ENCODE peak calls at places on chromosomes 11 and 22, in eight cellular contexts. A, W, H, P, M, U, Y and G are unnamed samples.

GRCh38 chr11:59669611-59670009 is 773 bp upstream of the PATL1 start:
- DNase-seq in Y (peak), W (peak), U (peak), M (peak), H (no peak), A (no peak), P (peak), G (no peak)

GRCh38 chr22:30196141-30196866 is 50.3 kb downstream of the LIF start:
- DNase-seq in A (peak), Y (peak), M (peak), W (peak), U (peak), H (peak), P (peak), G (peak)

GRCh38 chr11:116792869-116793475 is 1.3 kb upstream of the APOA5 start:
- DNase-seq in U (no peak), A (no peak), W (peak), Y (no peak), P (no peak), M (no peak), H (no peak), G (no peak)

GRCh38 chr22:37526376-37526775 is 7.2 kb upstream of the CARD10 start:
- DNase-seq in U (no peak), M (no peak), W (no peak), Y (no peak), P (no peak), A (no peak), H (no peak), G (no peak)

GRCh38 chr11:9362393-9362863 is 22.0 kb upstream of the IPO7 start:
- DNase-seq in Y (no peak), M (no peak), H (no peak), P (peak), A (no peak), W (no peak), U (no peak), G (peak)

GRCh38 chr11:117862019-117862725 is 14.3 kb downstream of the FXYD6 start:
- DNase-seq in U (no peak), M (peak), P (peak), Y (no peak), A (no peak), H (no peak), W (no peak), G (no peak)

GRCh38 chr11:48064306-48064705 is 83.9 kb downstream of the PTPRJ start:
- DNase-seq in A (no peak), U (no peak), H (no peak), M (no peak), Y (no peak), W (peak), P (no peak), G (no peak)

GRCh38 chr11:1152316-1153104 is 5.2 kb upstream of the MUC5AC start:
- DNase-seq in P (peak), H (peak), A (no peak), Y (peak), M (no peak), U (no peak), W (peak), G (no peak)

GRCh38 chr11:119897046-119897440 is 168.0 kb upstream of the NECTIN1 start:
- DNase-seq in M (no peak), A (no peak), H (no peak), P (no peak), W (no peak), U (no peak), Y (no peak), G (no peak)

GRCh38 chr11:132042296-132042695 is 671.9 kb downstream of the NTM start:
- DNase-seq in A (no peak), H (no peak), P (no peak), W (no peak), U (no peak), Y (no peak), M (no peak), G (no peak)

GRCh38 chr11:119157088-119157487 is 8.2 kb downstream of the ABCG4 start:
- DNase-seq in W (no peak), U (no peak), M (no peak), P (no peak), H (no peak), A (no peak), Y (peak), G (peak)

GRCh38 chr22:21632237-21632895 is at the start of gene CCDC116:
- DNase-seq in A (peak), W (no peak), M (no peak), H (no peak), Y (peak), P (peak), U (no peak), G (no peak)

GRCh38 chr11:117419136-117419914 is 91.7 kb downstream of the CEP164 start:
- DNase-seq in H (no peak), A (no peak), Y (no peak), P (no peak), W (peak), M (no peak), U (no peak), G (no peak)

GRCh38 chr11:12005476-12005875 is 3.0 kb downstream of the DKK3 start:
- DNase-seq in P (no peak), H (no peak), A (no peak), M (no peak), U (no peak), Y (no peak), W (peak), G (no peak)

GRCh38 chr11:93895106-93895862 is 44.9 kb upstream of the VSTM5 start:
- DNase-seq in W (peak), M (no peak), A (no peak), H (no peak), Y (no peak), P (peak), U (no peak), G (peak)

GRCh38 chr22:50530280-50530856 is 556 bp upstream of the TYMP start:
- DNase-seq in W (peak), U (peak), Y (peak), P (no peak), H (peak), M (peak), A (peak), G (peak)

GRCh38 chr11:1863352-1864215 is 10.7 kb downstream of the LSP1 start:
- DNase-seq in M (peak), P (peak), Y (peak), H (peak), W (peak), U (peak), A (no peak), G (peak)

GRCh38 chr11:615453-616319 is at the start of gene IRF7:
- DNase-seq in W (peak), P (peak), M (peak), A (peak), Y (peak), U (peak), H (peak), G (peak)

GRCh38 chr22:19821523-19822300 is 33.0 kb downstream of the GNB1L start:
- DNase-seq in Y (peak), A (no peak), U (no peak), P (no peak), M (peak), W (no peak), H (no peak), G (no peak)

GRCh38 chr11:79708319-79708928 is 267.6 kb upstream of the TENM4 start:
- DNase-seq in Y (no peak), P (peak), W (peak), A (no peak), H (peak), M (no peak), U (no peak), G (peak)

DNA sequence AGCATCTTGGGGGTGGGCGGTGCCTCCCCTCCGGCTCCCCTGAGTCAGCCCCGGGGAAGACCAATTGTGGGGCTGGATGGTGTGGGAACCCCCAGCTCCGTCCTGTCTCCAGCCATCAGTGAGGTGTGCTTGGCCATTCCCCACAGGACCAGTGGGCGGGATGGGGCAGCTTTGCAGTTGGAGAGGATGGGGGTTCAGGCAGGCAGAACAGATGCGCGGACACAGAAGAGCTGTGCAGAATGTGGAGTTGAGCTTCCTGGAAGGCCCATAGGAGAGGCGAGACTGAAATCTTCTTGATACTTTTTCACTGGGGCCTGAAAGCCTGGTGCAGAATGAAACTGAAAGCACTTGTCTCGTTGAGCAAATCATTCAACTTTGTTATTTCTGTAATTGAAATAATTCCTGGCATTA is 23.8 kb downstream of the PARVB start:
- DNase-seq in W (no peak), U (no peak), H (no peak), A (no peak), Y (no peak), M (no peak), P (no peak), G (peak)
- TF ChIP-seq POLR2A in W (no peak), U (no peak), H (no peak), A (no peak), Y (no peak), M (no peak), P (no peak), G (no peak)

DNA sequence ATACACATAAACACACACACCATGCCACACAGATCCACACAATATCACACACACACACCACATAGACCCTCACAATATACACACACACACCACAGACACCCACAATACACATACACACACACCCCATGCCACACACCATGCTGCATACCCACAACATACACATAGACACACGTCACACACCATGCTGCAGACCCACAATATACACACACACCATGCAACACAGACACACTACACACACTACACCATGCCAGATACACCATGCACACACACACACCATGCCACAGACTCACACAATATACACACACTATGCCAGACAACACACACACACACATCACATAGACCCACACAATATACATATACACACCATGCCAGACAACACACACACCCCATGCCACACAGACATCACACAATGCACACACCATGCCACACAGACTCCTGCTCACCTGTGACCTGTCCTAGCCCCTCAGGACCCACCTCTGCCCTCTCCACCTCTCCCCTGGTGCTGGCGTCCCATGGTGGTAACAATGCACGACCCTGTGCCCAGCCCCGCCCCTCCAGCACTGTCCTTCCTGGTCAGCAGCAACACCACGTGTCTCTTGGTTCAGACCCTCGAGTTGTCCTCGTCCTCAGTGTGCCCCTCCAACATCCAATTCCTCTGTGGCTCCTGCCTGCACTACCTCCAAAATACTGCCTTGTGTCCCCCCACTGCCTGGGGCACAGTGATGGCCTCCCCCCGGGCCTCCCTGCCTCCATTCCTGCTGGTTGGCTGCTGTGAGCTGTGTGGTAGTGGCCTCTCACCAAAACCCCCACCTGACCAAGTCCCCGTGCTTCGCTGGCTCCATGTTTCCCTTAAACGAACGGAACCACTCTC is 23.7 kb upstream of the RFPL3 start:
- DNase-seq in P (peak), A (no peak), H (no peak), Y (no peak), M (no peak), U (no peak), W (no peak), G (no peak)
- TF ChIP-seq POLR2A in P (no peak), A (no peak), H (no peak), Y (no peak), M (no peak), U (no peak), W (no peak), G (no peak)

GRCh38 chr11:76781861-76782500 is 1.2 kb upstream of the TSKU start:
- DNase-seq in W (no peak), U (no peak), M (no peak), H (no peak), P (no peak), A (no peak), Y (no peak), G (peak)

GRCh38 chr11:76783294-76783900 is at the start of gene TSKU:
- DNase-seq in U (peak), H (no peak), W (no peak), A (no peak), Y (no peak), P (no peak), M (no peak), G (peak)

GRCh38 chr11:76781046-76781801 is 1.9 kb upstream of the TSKU start:
- DNase-seq in U (no peak), A (no peak), W (no peak), P (no peak), Y (no peak), M (no peak), H (no peak), G (no peak)

GRCh38 chr11:76783901-76784813 is 1.0 kb downstream of the TSKU start:
- DNase-seq in U (peak), A (no peak), H (no peak), W (peak), M (peak), P (peak), Y (peak), G (peak)

DNA sequence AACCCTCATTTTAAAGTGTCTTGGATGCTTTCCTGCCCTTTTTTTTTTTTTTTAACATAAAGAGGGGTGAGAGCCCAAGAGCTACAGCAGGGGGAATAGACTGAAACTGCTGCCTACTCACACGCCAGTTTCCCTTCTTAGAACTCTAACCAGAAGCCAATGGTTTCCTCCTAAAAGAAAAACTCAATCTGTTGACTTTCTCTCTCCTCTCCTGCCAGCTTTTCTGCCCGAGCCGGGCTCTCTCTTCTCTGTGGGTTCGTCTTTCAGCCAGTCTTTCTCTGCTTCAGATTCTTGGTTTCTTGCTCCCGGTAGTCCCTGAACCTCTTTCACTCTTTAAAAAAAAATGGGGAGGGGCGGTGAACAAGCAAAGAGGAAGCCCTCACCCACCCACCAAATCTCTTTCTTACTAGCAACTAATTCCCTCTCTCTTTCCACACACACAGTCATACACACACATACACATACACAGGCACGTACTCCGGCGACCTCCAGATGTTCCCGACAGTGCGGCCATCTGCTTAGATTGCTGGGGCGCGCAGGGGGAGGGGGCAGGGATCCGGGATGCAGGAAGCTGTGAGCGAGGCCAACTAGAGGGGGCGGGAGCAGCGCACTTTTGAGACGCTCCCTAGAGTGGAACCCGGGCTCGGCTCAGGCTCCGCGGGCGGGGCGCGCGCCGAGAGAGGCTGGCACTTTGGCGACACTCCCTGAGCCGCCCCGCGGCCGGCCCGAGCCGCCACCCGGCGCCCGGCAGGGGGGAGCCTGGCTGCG is 446 bp upstream of the TSKU start:
- DNase-seq in P (peak), H (peak), W (peak), Y (peak), M (peak), U (peak), A (peak), G (peak)
- TF ChIP-seq POLR2A in P (no peak), H (peak), W (no peak), Y (no peak), M (no peak), U (no peak), A (no peak), G (no peak)

GRCh38 chr11:126281666-126282175 is 1.2 kb upstream of the TIRAP start:
- DNase-seq in W (no peak), M (no peak), P (no peak), Y (no peak), U (no peak), H (no peak), A (no peak), G (no peak)

GRCh38 chr11:126284829-126285228 is 1.9 kb downstream of the TIRAP start:
- DNase-seq in P (no peak), M (peak), Y (peak), A (peak), W (peak), H (peak), U (peak), G (peak)

GRCh38 chr11:126282361-126282741 is 542 bp upstream of the TIRAP start:
- DNase-seq in U (peak), A (peak), M (peak), W (peak), P (peak), H (no peak), Y (peak), G (peak)

GRCh38 chr11:126281245-126281644 is 1.6 kb upstream of the TIRAP start:
- DNase-seq in M (no peak), U (no peak), P (no peak), H (no peak), W (no peak), A (no peak), Y (no peak), G (no peak)

DNA sequence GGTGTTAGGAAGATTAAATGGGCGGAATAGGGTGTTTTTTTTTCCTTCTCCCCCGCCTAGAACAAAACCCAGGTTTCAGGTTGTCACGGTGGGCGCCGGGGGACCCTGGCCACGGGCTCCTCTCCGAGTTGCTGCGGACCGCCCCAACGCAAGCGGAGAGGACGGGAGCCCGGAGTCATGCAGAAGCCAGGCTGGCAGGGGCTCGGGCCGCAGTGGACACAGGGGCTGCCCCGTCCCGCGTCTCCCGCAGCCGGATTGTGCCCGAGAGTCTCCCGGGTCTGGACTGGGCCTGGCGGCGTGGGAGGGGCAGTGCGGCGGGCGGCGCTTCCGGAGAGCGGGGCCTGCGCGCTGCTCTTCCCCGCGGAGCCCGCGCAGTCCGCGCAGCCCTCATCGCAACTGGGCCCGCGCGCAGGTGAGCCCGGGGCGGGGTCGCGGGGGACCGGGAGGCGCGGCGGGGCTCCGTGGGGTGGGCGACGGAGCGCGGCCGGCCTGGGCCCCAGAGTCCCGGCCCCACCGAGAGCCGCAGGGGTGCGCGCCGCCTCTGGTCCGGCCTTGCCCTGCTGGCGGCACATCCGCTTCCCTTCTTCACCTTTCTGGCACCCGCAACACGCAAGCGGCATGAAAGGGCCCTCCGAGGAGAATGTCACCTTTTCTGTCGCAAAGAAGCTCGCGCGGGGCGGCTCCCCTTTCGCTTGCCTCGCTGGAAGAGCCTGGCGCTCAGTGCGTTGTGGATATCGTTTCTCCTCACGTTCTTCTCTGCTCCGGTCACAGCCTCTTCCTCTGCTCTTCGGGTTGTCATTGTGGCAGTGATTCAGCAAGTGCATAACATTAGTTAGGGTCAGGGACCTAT is at the start of gene TIRAP:
- DNase-seq in Y (peak), P (peak), H (peak), U (peak), A (peak), W (peak), M (peak), G (peak)
- TF ChIP-seq POLR2A in Y (no peak), P (no peak), H (peak), U (no peak), A (peak), W (peak), M (peak), G (peak)

DNA sequence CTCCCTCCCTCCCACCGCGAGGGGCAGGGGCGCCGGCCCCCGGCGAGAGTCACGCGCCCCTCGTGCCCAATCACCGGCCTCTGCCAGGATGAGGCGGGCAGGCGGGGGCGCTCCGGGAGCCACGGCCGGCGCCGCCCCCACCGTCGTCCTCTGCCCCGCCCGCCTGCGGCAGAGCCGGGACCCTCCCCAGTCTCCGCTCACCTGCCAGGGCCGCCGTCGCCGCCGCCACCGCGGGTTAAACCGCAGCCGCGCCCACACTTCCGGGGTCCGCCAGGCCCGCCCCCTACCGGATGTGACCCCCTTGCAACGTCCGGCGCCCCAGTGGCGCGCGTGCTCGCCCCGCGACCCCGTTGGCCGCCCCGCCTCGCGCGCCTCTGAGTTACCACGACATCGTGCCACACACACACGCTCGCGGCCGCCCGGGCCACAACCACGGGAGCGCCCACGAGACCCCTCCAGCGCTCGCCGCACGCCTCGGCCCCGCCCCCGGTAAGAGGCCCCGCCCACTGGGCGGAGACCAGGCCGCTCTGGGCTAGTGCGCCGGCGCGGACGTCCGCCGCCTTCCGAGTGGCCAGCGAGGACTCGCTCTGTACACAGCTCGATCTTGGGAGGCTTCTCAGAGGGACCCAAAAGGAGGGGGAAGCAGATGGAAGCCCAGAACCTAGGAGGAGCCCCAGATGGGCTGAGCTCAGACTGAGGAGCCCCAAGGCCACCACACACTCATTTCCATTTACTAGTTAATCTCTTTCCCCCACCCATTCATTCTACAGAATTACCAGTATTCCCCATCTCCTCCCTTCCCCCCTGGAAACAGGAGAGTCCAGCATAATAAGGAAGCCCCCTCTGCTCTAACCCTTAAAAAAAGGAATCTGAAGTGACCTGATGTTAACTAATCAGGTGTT is at the start of gene VPS37C:
- DNase-seq in A (peak), U (peak), M (peak), W (peak), H (peak), P (peak), Y (peak), G (peak)
- TF ChIP-seq POLR2A in A (peak), U (peak), M (peak), W (peak), H (peak), P (no peak), Y (no peak), G (peak)

GRCh38 chr22:46076651-46077339 is 73.5 kb upstream of the PPARA start:
- DNase-seq in U (peak), M (peak), A (no peak), W (peak), Y (peak), H (no peak), P (peak), G (no peak)
- TF ChIP-seq POLR2A in U (no peak), M (peak), A (no peak), W (no peak), Y (no peak), H (no peak), P (no peak), G (peak)